ENCODE peak calls at places on chromosomes 12 and 14, in seven cellular contexts. P is stimulated activated CD8-positive, alpha-beta memory T cell treated with anti-CD3 and anti-CD28 coated beads, Interleukin-2, amount 100 ng/mL, for 1 hour; R is stimulated activated CD4-positive, alpha-beta T cell treated with anti-CD3 and anti-CD28 coated beads, Interleukin-12 subunit alpha, Interleukin-12 subunit beta, amount 100 ng/mL, for 48 hours; Z is anterior cingulate cortex; S is Karpas-422; N is amniotic stem cell; I is right cardiac atrium. W is an unnamed sample.

GRCh38 chr14:49769171-49769570 is 1.2 kb downstream of the KLHDC2 start:
- DNase-seq in N (no peak), S (peak), P (no peak), I (no peak), Z (no peak), R (no peak), W (no peak)

GRCh38 chr12:75390899-75391538 is at the start of gene GLIPR1L2:
- DNase-seq in R (peak), S (peak), Z (peak), N (peak), P (peak), I (peak), W (peak)

GRCh38 chr14:100115236-100115635 is 44.2 kb downstream of the DEGS2 start:
- DNase-seq in R (no peak), N (no peak), S (no peak), P (no peak), Z (no peak), I (no peak), W (no peak)

GRCh38 chr12:76552343-76552938 is 7.1 kb downstream of the OSBPL8 start:
- DNase-seq in I (no peak), S (no peak), N (no peak), Z (no peak), R (no peak), P (no peak), W (no peak)

GRCh38 chr14:35877276-35877675 is 51.1 kb downstream of the BRMS1L start:
- DNase-seq in R (no peak), S (no peak), N (no peak), P (no peak), I (no peak), Z (no peak), W (no peak)

GRCh38 chr12:96720363-96720705 is 186.7 kb upstream of the NEDD1 start:
- DNase-seq in P (no peak), R (peak), Z (no peak), I (no peak), S (peak), N (no peak), W (no peak)

GRCh38 chr12:50240792-50241114 is 42.6 kb downstream of the LIMA1 start:
- DNase-seq in Z (no peak), P (no peak), N (no peak), S (no peak), R (no peak), I (no peak), W (no peak)

GRCh38 chr14:80942158-80942738 is 710 bp upstream of the CEP128 start:
- DNase-seq in R (no peak), I (no peak), N (no peak), Z (no peak), P (no peak), S (peak), W (no peak)

GRCh38 chr14:75660238-75660629 is 442 bp downstream of the ERG28 start:
- DNase-seq in R (no peak), S (peak), N (no peak), Z (no peak), P (no peak), I (no peak), W (no peak)

GRCh38 chr12:44381341-44381740 is 494.8 kb downstream of the NELL2 start:
- DNase-seq in Z (no peak), N (no peak), R (no peak), I (no peak), P (no peak), S (no peak), W (no peak)

GRCh38 chr12:80937391-80938238 is at the start of gene LIN7A:
- DNase-seq in S (no peak), N (peak), Z (peak), I (peak), R (no peak), P (no peak), W (peak)

GRCh38 chr12:118058227-118058626 is 2.8 kb downstream of the WSB2 start:
- DNase-seq in N (no peak), Z (no peak), S (no peak), R (no peak), P (no peak), I (no peak), W (no peak)

W was measured in HTR-8/SVneo.